ENCODE peak calls at places on chromosomes 7 and 10, in seven cellular contexts. X, W, C, G, E, S and Y are unnamed samples.

GRCh38 chr10:623477-624311 is 65.8 kb downstream of the DIP2C start:
- DNase-seq in X (no peak), E (no peak), W (no peak), G (no peak), C (no peak), S (no peak), Y (no peak)

GRCh38 chr7:44058759-44059218 is 6.6 kb downstream of the PGAM2 start:
- DNase-seq in W (no peak), C (no peak), S (no peak), X (peak; percentile 4), G (no peak), E (no peak), Y (peak; percentile 58)

GRCh38 chr7:88267421-88267820 is 39.3 kb downstream of the STEAP4 start:
- DNase-seq in C (no peak), W (no peak), G (no peak), S (no peak), X (no peak), E (no peak), Y (no peak)

GRCh38 chr7:159105845-159106614 is 38.6 kb downstream of the VIPR2 start:
- DNase-seq in G (no peak), W (no peak), C (no peak), S (no peak), E (no peak), X (no peak), Y (peak; percentile 77)

GRCh38 chr7:77710067-77710466 is 13.8 kb downstream of the RSBN1L start:
- DNase-seq in X (no peak), E (no peak), C (no peak), G (no peak), W (no peak), S (no peak), Y (no peak)

GRCh38 chr10:33974976-33975478 is 640.6 kb upstream of the NRP1 start:
- DNase-seq in S (no peak), G (no peak), E (no peak), W (no peak), C (no peak), X (peak; percentile 22), Y (no peak)

GRCh38 chr10:106571216-106571954 is 593.1 kb downstream of the SORCS1 start:
- DNase-seq in C (no peak), S (no peak), G (peak; percentile 42), W (no peak), X (peak; percentile 19), E (no peak), Y (no peak)

GRCh38 chr10:93816123-93816747 is 58.5 kb downstream of the LGI1 start:
- DNase-seq in C (peak; percentile 80), W (peak; percentile 44), S (peak; percentile 48), X (peak; percentile 72), E (peak; percentile 39), G (peak; percentile 78), Y (no peak)

GRCh38 chr10:30233186-30233958 is 115.7 kb downstream of the MTPAP start:
- DNase-seq in E (no peak), S (no peak), X (no peak), G (no peak), W (no peak), C (no peak), Y (peak; percentile 65)

GRCh38 chr7:134421998-134422397 is 36.9 kb downstream of the AKR1B1 start:
- DNase-seq in G (no peak), S (no peak), X (no peak), W (peak; percentile 16), E (no peak), C (no peak), Y (no peak)

GRCh38 chr7:30874656-30875317 is 36.9 kb upstream of the AQP1 start:
- DNase-seq in E (no peak), G (no peak), S (no peak), C (no peak), X (no peak), W (no peak), Y (no peak)

GRCh38 chr7:10874666-10875065 is 99.0 kb upstream of the PHF14 start:
- DNase-seq in C (no peak), E (no peak), X (no peak), W (no peak), G (no peak), S (peak; percentile 15), Y (no peak)

GRCh38 chr10:94803307-94803706 is 40.8 kb downstream of the CYP2C19 start:
- DNase-seq in G (no peak), E (no peak), S (no peak), W (no peak), C (no peak), X (no peak), Y (no peak)

GRCh38 chr10:70557876-70558275 is 44.7 kb downstream of the PRF1 start:
- DNase-seq in X (no peak), E (no peak), W (no peak), G (no peak), S (no peak), C (no peak), Y (no peak)

GRCh38 chr10:126924180-126924914 is 19.1 kb downstream of the DOCK1 start:
- DNase-seq in S (no peak), G (no peak), X (no peak), E (no peak), C (no peak), W (no peak), Y (no peak)

GRCh38 chr10:9781681-9782080 is 1236.0 kb upstream of the CELF2 start:
- DNase-seq in C (no peak), W (no peak), S (no peak), G (no peak), E (no peak), X (no peak), Y (no peak)

GRCh38 chr10:105714728-105715127 is 1073.6 kb downstream of the SORCS3 start:
- DNase-seq in X (no peak), C (no peak), E (no peak), W (no peak), S (no peak), G (peak; percentile 45), Y (peak; percentile 35)

GRCh38 chr10:44992732-44993225 is 7.9 kb upstream of the ZNF22 start:
- DNase-seq in W (no peak), E (no peak), C (no peak), X (no peak), G (no peak), S (no peak), Y (no peak)
- H3K4me1 ChIP-seq in W (peaks cover 17% of the 10 kb centered on the region), E (peaks cover 61% of the 10 kb centered on the region), C (peaks cover 3% of the 10 kb centered on the region), X (no peaks in the 10 kb centered on the region), G (peaks cover 24% of the 10 kb centered on the region), S (peaks cover 25% of the 10 kb centered on the region), Y (peaks cover 27% of the 10 kb centered on the region)

GRCh38 chr10:17910144-17910789 is 41.5 kb upstream of the SLC39A12 start:
- DNase-seq in W (peak; percentile 51), G (peak; percentile 73), X (peak; percentile 42), S (peak; percentile 15), E (peak; percentile 56), C (peak; percentile 60), Y (peak; percentile 59)
- H3K4me1 ChIP-seq in W (no peaks in the 10 kb centered on the region), G (peaks cover 23% of the 10 kb centered on the region), X (peaks cover 3% of the 10 kb centered on the region), S (no peaks in the 10 kb centered on the region), E (peaks cover 5% of the 10 kb centered on the region), C (no peaks in the 10 kb centered on the region), Y (no peaks in the 10 kb centered on the region)

GRCh38 chr10:14653271-14654161 is 121.2 kb downstream of the FAM107B start:
- DNase-seq in G (no peak), E (peak; percentile 28), C (no peak), X (peak; percentile 60), S (no peak), W (peak; percentile 47), Y (peak; percentile 84)

GRCh38 chr10:14652816-14653215 is 121.9 kb downstream of the FAM107B start:
- DNase-seq in E (no peak), C (no peak), W (no peak), G (no peak), X (no peak), S (no peak), Y (no peak)

GRCh38 chr10:14654821-14655382 is 119.8 kb downstream of the FAM107B start:
- DNase-seq in G (no peak), C (no peak), W (no peak), E (no peak), S (no peak), X (no peak), Y (no peak)

GRCh38 chr10:14658331-14659122 is 116.2 kb downstream of the FAM107B start:
- DNase-seq in X (no peak), G (no peak), S (no peak), E (no peak), W (no peak), C (no peak), Y (peak; percentile 47)

DNA sequence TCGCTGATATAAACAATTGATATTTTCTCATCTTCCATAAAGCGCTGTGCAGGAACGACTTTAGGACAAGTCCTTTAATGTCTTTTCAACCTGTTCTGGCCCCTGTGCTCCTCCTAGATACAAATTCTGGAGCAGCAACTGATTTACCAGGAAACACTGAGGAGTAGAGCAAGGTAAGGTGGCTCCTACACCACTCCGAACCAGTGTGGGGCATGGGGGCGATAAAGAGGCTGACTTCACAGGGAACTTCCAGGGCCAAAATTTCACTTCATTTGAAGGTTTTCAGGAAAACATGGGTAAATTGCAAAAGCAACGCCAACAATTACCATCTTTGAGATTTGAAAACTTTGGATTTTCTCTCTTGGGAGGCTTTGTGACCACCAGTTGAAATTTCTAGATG is 118.6 kb downstream of the FAM107B start:
- DNase-seq in C (no peak), X (no peak), S (no peak), W (no peak), E (no peak), G (no peak), Y (no peak)
- H3K4me1 ChIP-seq in C (no peaks in the 10 kb centered on the region), X (peaks cover 37% of the 10 kb centered on the region), S (peaks cover 4% of the 10 kb centered on the region), W (no peaks in the 10 kb centered on the region), E (no peaks in the 10 kb centered on the region), G (peaks cover 26% of the 10 kb centered on the region), Y (peaks cover 30% of the 10 kb centered on the region)

DNA sequence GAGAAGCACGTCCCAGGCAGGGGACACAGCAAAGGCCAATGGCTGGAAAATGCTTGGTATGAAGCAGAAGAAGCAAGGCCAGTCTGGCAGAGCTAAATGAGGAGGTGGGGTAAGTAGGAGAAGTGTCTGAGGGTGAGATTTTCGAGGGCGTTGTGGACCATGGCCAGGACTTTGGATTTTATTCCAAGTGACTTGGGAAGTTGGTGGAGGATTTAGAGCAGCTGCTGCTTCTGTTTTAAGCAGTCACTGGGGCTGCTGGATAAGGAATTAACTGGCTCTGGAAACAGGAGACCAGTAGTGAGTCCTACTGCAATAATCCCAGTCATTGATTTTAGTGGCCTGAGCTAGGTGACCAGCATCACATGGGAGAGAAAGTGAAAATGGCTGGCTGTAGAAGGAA is 67.6 kb upstream of the GSDME start:
- DNase-seq in X (no peak), G (no peak), W (no peak), C (no peak), E (no peak), S (no peak), Y (no peak)
- H3K4me1 ChIP-seq in X (peaks cover 10% of the 10 kb centered on the region), G (peaks cover 49% of the 10 kb centered on the region), W (peaks cover 27% of the 10 kb centered on the region), C (peaks cover 4% of the 10 kb centered on the region), E (peaks cover 21% of the 10 kb centered on the region), S (peaks cover 2% of the 10 kb centered on the region), Y (peaks cover 65% of the 10 kb centered on the region)

DNA sequence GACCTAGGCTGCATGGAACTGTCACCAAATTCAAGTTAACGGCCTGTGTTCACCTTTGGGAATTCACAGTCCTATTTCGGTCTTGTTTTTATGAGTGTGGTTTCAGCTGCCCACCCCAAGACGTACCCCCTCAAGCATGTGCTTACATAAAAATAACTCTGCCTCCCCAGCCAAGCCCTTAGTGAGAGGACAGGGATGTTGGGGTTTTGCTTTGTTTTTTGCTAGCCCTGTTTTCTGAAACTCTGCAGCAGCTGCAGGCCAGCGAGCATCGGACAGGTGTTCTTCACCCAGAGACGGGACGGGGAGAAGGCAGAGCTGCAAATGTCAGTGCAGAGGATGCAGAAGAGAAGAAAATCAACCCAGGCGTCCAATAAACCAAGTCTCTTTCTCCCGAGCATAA is 13.5 kb downstream of the CHST15 start:
- DNase-seq in S (no peak), W (no peak), C (peak; percentile 60), G (no peak), E (no peak), X (no peak), Y (no peak)
- H3K4me1 ChIP-seq in S (peaks cover 9% of the 10 kb centered on the region), W (no peaks in the 10 kb centered on the region), C (no peaks in the 10 kb centered on the region), G (no peaks in the 10 kb centered on the region), E (no peaks in the 10 kb centered on the region), X (peaks cover 59% of the 10 kb centered on the region), Y (no peaks in the 10 kb centered on the region)